ENCODE peak calls at places on chromosome 5, in eight cellular contexts. Z is esophagus squamous epithelium; S is activated CD8-positive, alpha-beta memory T cell treated with anti-CD3 and anti-CD28 coated beads, Interleukin-2, amount 50 U/mL, for 48 hours; O is A549; I is T1000; L is activated CD4-positive, alpha-beta T cell treated with anti-CD3 and anti-CD28 coated beads for 36 hours; V is activated effector memory CD4-positive, alpha-beta T cell treated with Interleukin-2 at 50 U/mL for 16 hours; P is mammary epithelial cell. K is an unnamed sample.
A peak's percentile ranks its signal among the peaks of the same experiment; 100 is the strongest.

GRCh38 chr5:35247645-35248034 is 17.4 kb upstream of the PRLR start:
- DNase-seq in Z (no peak), L (peak; percentile 9), S (no peak), I (peak; percentile 12), O (no peak), V (no peak), P (peak; percentile 23), K (no peak)

GRCh38 chr5:131081371-131081770 is 83.7 kb downstream of the HINT1 start:
- DNase-seq in S (no peak), L (no peak), O (no peak), P (no peak), I (no peak), V (no peak), Z (no peak), K (no peak)

GRCh38 chr5:24788829-24789509 is 144.2 kb upstream of the CDH10 start:
- DNase-seq in L (no peak), V (no peak), Z (no peak), S (no peak), O (no peak), P (peak; percentile 63), I (no peak), K (no peak)

GRCh38 chr5:3185488-3185887 is 410.1 kb upstream of the IRX1 start:
- DNase-seq in O (no peak), L (no peak), S (no peak), V (no peak), Z (no peak), P (no peak), I (no peak), K (no peak)

GRCh38 chr5:175305251-175305650 is 138.7 kb downstream of the DRD1 start:
- DNase-seq in O (no peak), V (no peak), Z (no peak), L (no peak), I (no peak), S (no peak), P (no peak), K (no peak)

GRCh38 chr5:143064661-143065060 is 294.5 kb downstream of the ARHGAP26 start:
- DNase-seq in Z (no peak), I (no peak), O (no peak), S (no peak), P (no peak), V (no peak), L (no peak), K (no peak)

GRCh38 chr5:52743970-52744369 is 43.7 kb upstream of the ITGA1 start:
- DNase-seq in V (peak; percentile 18), Z (no peak), O (no peak), L (peak; percentile 53), P (peak; percentile 37), S (no peak), I (no peak), K (peak; percentile 13)

GRCh38 chr5:1760656-1761452 is 38.8 kb downstream of the MRPL36 start:
- DNase-seq in P (no peak), L (peak; percentile 1), V (no peak), S (peak; percentile 29), Z (no peak), O (no peak), I (no peak), K (no peak)

GRCh38 chr5:98940586-98940985 is 11.8 kb upstream of the CHD1 start:
- DNase-seq in V (no peak), Z (no peak), P (no peak), S (no peak), O (no peak), L (no peak), I (no peak), K (peak; percentile 1)

GRCh38 chr5:180589771-180590542 is 1.3 kb downstream of the SCGB3A1 start:
- DNase-seq in P (no peak), Z (no peak), O (no peak), V (no peak), I (no peak), L (no peak), S (no peak), K (no peak)

GRCh38 chr5:41250351-41250987 is 37.1 kb upstream of the C6 start:
- DNase-seq in P (no peak), I (no peak), V (no peak), Z (no peak), O (no peak), S (no peak), L (no peak), K (no peak)

GRCh38 chr5:45696206-45696836 is at the start of gene HCN1:
- DNase-seq in O (peak; percentile 23), V (no peak), I (peak; percentile 86), L (peak; percentile 75), Z (no peak), P (peak; percentile 52), S (peak; percentile 68), K (peak; percentile 84)

GRCh38 chr5:113212244-113212920 is 222.4 kb downstream of the TSSK1B start:
- DNase-seq in V (no peak), I (no peak), P (no peak), S (no peak), L (no peak), Z (no peak), O (no peak), K (peak; percentile 88)

GRCh38 chr5:168408561-168409321 is 77.5 kb upstream of the RARS1 start:
- DNase-seq in Z (no peak), V (no peak), L (no peak), I (no peak), P (no peak), O (no peak), S (no peak), K (peak; percentile 40)

GRCh38 chr5:115685966-115686691 is 60.3 kb upstream of the TMED7 start:
- DNase-seq in Z (no peak), L (no peak), P (no peak), S (no peak), I (no peak), O (no peak), V (no peak), K (no peak)